ENCODE peak calls at places on chromosomes 13 and 19, in five cellular contexts. X, B, W, A and Z are unnamed samples.

GRCh38 chr19:35561436-35561835 is 2.0 kb downstream of the ATP4A start:
- DNase-seq in B (no peak), X (no peak), A (no peak), W (no peak), Z (no peak)

GRCh38 chr13:49238621-49239020 is 9.1 kb upstream of the CDADC1 start:
- DNase-seq in B (no peak), W (no peak), X (no peak), A (no peak), Z (no peak)

GRCh38 chr19:15249912-15250634 is 17.8 kb upstream of the EPHX3 start:
- DNase-seq in B (no peak), W (no peak), A (no peak), X (no peak), Z (no peak)

GRCh38 chr19:58538257-58539168 is 5.4 kb upstream of the TRIM28 start:
- DNase-seq in A (no peak), X (no peak), W (no peak), B (no peak), Z (no peak)

GRCh38 chr19:49442354-49442753 is 1.0 kb upstream of the SLC17A7 start:
- DNase-seq in W (peak; percentile 67), B (no peak), X (no peak), A (no peak), Z (no peak)

GRCh38 chr19:1763648-1764292 is 10.5 kb downstream of the ONECUT3 start:
- DNase-seq in X (no peak), A (no peak), B (no peak), W (no peak), Z (no peak)

GRCh38 chr13:26590379-26590778 is 32.9 kb downstream of the WASF3 start:
- DNase-seq in A (no peak), X (no peak), W (no peak), B (no peak), Z (no peak)

GRCh38 chr19:4430760-4431159 is 26.8 kb downstream of the UBXN6 start:
- DNase-seq in A (peak; percentile 88), W (no peak), X (no peak), B (no peak), Z (no peak)

GRCh38 chr13:20828540-20829364 is 55.0 kb upstream of the EEF1AKMT1 start:
- DNase-seq in B (no peak), X (peak; percentile 27), A (peak; percentile 51), W (peak; percentile 3), Z (peak; percentile 38)

GRCh38 chr13:78376033-78376432 is 227.3 kb downstream of the POU4F1 start:
- DNase-seq in X (no peak), B (no peak), W (no peak), A (peak; percentile 33), Z (no peak)

GRCh38 chr19:52936151-52936957 is 13.1 kb upstream of the ZNF888 start:
- DNase-seq in A (peak; percentile 57), X (no peak), B (no peak), W (no peak), Z (peak; percentile 35)

GRCh38 chr13:22789916-22790315 is 390.9 kb upstream of the SGCG start:
- DNase-seq in A (no peak), B (no peak), X (no peak), W (no peak), Z (no peak)

GRCh38 chr13:113902536-113902935 is 38.7 kb upstream of the GAS6 start:
- DNase-seq in W (no peak), X (no peak), B (no peak), A (no peak), Z (no peak)
- TF ChIP-seq REST in W (no peak), X (no peak), B (no peak), A (no peak), Z (no peak)

DNA sequence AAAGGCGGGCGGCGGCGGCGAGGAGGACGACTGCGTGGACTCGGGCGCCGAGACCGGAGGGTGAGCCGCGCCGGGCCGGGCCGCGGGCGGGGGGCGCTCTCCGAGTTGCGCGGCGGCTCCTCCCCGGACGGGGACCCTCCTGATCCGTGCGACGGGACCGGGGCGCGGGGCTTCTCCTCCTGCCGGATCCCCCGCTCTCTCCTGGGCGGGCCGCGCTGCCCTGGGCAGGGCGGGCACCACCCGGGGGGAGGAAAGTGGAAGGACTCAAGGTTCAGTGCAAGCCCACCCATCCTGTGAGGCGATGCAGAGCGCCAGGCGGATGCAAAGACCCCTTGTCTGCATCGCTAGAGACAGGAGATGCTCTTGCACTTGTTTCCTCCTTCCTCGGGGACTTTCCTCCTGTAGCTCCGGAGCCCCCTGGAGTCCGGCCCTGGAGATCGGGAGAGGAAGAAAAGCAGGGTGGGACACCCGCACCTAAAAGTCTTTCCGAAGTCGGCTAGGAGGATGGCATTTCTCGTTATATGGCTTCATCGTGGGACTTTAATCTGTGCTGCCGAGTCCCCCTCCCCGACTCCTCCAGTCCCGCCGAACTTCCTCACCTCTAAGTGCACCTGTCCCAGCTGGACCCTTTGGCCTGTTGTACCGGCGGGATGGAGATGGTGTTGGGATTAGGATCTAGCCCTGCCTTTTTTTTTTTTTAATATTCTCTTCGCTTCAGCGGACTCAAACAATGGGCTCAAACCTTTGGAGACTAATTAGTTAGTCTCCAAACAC is 499 bp downstream of the FAM124A start:
- DNase-seq in X (no peak), W (peak; percentile 12), A (no peak), B (no peak), Z (no peak)
- TF ChIP-seq REST in X (no peak), W (no peak), A (no peak), B (no peak), Z (no peak)

GRCh38 chr13:97834255-97834654 is 119.2 kb upstream of the IPO5 start:
- DNase-seq in W (no peak), X (no peak), B (no peak), A (no peak), Z (no peak)
- TF ChIP-seq REST in W (no peak), X (no peak), B (no peak), A (no peak), Z (no peak)

GRCh38 chr19:39843919-39844793 is 2.0 kb downstream of the FBL start:
- DNase-seq in W (peak; percentile 89), B (peak; percentile 97), A (peak; percentile 49), X (peak; percentile 50), Z (peak; percentile 51)
- TF ChIP-seq REST in W (no peak), B (no peak), A (no peak), X (no peak), Z (no peak)

DNA sequence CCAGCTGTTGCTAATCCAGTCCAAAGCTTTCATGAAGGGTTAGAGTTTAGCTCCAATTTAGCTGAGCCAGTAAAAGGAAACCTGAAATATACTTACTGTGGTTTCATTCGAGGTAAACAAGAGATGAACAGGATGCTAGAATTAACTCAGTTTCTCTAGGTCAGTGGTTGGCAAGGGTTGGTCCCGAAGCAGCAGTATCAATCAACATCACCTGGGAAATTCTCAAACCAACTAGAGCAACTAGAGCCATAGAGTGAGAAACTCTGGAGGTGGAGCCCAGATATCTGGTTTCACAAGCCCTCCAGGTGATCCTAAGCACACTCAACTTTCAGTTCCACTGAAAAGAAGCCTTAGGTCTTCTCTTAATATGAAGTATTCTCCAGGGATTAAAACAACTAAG is 376.7 kb downstream of the OXGR1 start:
- DNase-seq in A (no peak), X (no peak), W (no peak), B (no peak), Z (no peak)
- TF ChIP-seq REST in A (no peak), X (no peak), W (no peak), B (no peak), Z (no peak)

GRCh38 chr19:14051980-14052379 is 9.9 kb downstream of the PALM3 start:
- DNase-seq in B (no peak), A (no peak), X (peak; percentile 11), W (no peak), Z (no peak)

GRCh38 chr19:14053032-14053431 is 8.8 kb downstream of the PALM3 start:
- DNase-seq in W (no peak), A (no peak), X (no peak), B (no peak), Z (no peak)

GRCh38 chr19:14050512-14050911 is 11.4 kb downstream of the PALM3 start:
- DNase-seq in B (no peak), A (no peak), X (no peak), W (no peak), Z (no peak)

GRCh38 chr19:14052470-14052869 is 9.4 kb downstream of the PALM3 start:
- DNase-seq in A (no peak), X (no peak), B (no peak), W (no peak), Z (no peak)

DNA sequence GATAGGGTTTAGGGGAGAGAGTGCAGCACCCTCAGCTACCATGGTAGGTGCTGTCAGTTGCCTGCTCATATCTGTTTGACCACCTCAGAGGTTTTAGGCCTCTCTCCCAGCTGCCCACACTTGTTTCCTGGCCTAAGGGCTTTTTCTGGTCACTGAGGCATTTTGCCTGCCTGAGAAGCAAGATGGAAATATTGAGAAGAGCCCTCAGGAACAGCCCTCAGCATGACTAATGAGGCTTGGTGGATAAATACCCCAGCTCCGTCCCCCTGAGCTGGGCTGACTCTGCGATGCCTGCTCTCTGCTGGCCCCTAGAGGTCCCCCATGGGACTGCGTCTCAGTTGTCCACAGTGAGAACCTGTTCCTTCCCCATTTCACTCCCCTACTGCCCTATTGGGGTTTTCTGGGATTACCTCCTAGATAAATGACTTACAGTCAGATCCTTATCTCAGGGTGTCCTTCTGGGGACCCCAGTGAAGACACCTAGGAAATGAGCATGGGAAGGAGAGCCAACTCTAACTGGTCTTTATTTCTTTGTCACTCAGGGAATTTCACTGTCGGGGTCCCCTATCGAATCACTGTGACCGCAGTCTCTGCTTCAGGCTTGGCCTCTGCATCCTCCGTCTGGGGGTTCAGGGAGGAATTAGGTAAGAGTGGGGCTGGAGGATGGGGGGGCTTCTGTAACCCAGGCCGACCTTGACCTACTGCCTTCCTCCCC is 13.3 kb downstream of the PALM3 start:
- DNase-seq in X (peak; percentile 83), B (no peak), W (peak; percentile 54), A (peak; percentile 78), Z (peak; percentile 23)
- TF ChIP-seq REST in X (no peak), B (no peak), W (no peak), A (no peak), Z (no peak)

GRCh38 chr19:56104423-56104822 is 16.7 kb downstream of the ZNF787 start:
- DNase-seq in X (no peak), W (no peak), A (no peak), B (no peak), Z (no peak)

GRCh38 chr19:56103027-56103614 is 18.0 kb downstream of the ZNF787 start:
- DNase-seq in A (no peak), X (no peak), B (no peak), W (no peak), Z (no peak)

GRCh38 chr19:56101095-56101494 is 20.0 kb downstream of the ZNF787 start:
- DNase-seq in X (no peak), W (no peak), B (no peak), A (no peak), Z (no peak)

GRCh38 chr19:56099638-56100539 is 21.2 kb downstream of the ZNF787 start:
- DNase-seq in B (no peak), X (no peak), W (no peak), A (no peak), Z (no peak)

GRCh38 chr19:56101746-56102535 is 19.2 kb downstream of the ZNF787 start:
- DNase-seq in X (no peak), W (no peak), B (no peak), A (no peak), Z (no peak)
- TF ChIP-seq REST in X (no peak), W (no peak), B (no peak), A (no peak), Z (no peak)